ENCODE peak calls at places on chromosomes 5 and 9, in six cellular contexts. One of them, this sample, is unnamed.

GRCh38 chr9:71710856-71711255 is 57.5 kb downstream of the CEMIP2 start:
- DNase-seq in K562: no peak
- DNase-seq in OCI-LY7: no peak
- DNase-seq in mammary epithelial cell: peak
- DNase-seq in H1: no peak
- DNase-seq in transverse colon: no peak
- DNase-seq in this sample: no peak

GRCh38 chr9:98778711-98779530 is 17.4 kb downstream of the ANKS6 start:
- DNase-seq in K562: no peak
- DNase-seq in OCI-LY7: no peak
- DNase-seq in mammary epithelial cell: no peak
- DNase-seq in H1: no peak
- DNase-seq in transverse colon: no peak
- DNase-seq in this sample: no peak

GRCh38 chr9:134699343-134699740 is 57.7 kb downstream of the COL5A1 start:
- DNase-seq in K562: no peak
- DNase-seq in OCI-LY7: no peak
- DNase-seq in mammary epithelial cell: no peak
- DNase-seq in H1: no peak
- DNase-seq in transverse colon: no peak
- DNase-seq in this sample: no peak

GRCh38 chr9:28163619-28164018 is 590.3 kb upstream of the C9orf72 start:
- DNase-seq in K562: no peak
- DNase-seq in OCI-LY7: no peak
- DNase-seq in mammary epithelial cell: peak
- DNase-seq in H1: no peak
- DNase-seq in transverse colon: no peak
- DNase-seq in this sample: no peak

GRCh38 chr5:102528600-102528999 is 29.8 kb upstream of the SLCO6A1 start:
- DNase-seq in K562: no peak
- DNase-seq in OCI-LY7: no peak
- DNase-seq in mammary epithelial cell: no peak
- DNase-seq in H1: no peak
- DNase-seq in transverse colon: no peak
- DNase-seq in this sample: no peak

GRCh38 chr5:98749046-98749445 is 24.4 kb upstream of the RGMB start:
- DNase-seq in K562: no peak
- DNase-seq in OCI-LY7: no peak
- DNase-seq in mammary epithelial cell: no peak
- DNase-seq in H1: no peak
- DNase-seq in transverse colon: no peak
- DNase-seq in this sample: no peak

GRCh38 chr5:10441083-10441991 is at the start of gene ROPN1L:
- DNase-seq in K562: peak
- DNase-seq in OCI-LY7: peak
- DNase-seq in mammary epithelial cell: peak
- DNase-seq in H1: peak
- DNase-seq in transverse colon: peak
- DNase-seq in this sample: peak

GRCh38 chr5:76867827-76868693 is 18.2 kb downstream of the S100Z start:
- DNase-seq in K562: peak
- DNase-seq in OCI-LY7: peak
- DNase-seq in mammary epithelial cell: peak
- DNase-seq in H1: peak
- DNase-seq in transverse colon: peak
- DNase-seq in this sample: peak

GRCh38 chr9:131010482-131011273 is 1.7 kb downstream of the LAMC3 start:
- DNase-seq in K562: peak
- DNase-seq in OCI-LY7: no peak
- DNase-seq in mammary epithelial cell: no peak
- DNase-seq in H1: no peak
- DNase-seq in transverse colon: no peak
- DNase-seq in this sample: no peak

GRCh38 chr5:21791304-21791703 is 1061.8 kb downstream of the CDH12 start:
- DNase-seq in K562: no peak
- DNase-seq in OCI-LY7: no peak
- DNase-seq in mammary epithelial cell: no peak
- DNase-seq in H1: no peak
- DNase-seq in transverse colon: no peak
- DNase-seq in this sample: no peak

GRCh38 chr5:80761176-80761575 is 106.4 kb upstream of the DHFR start:
- DNase-seq in K562: peak
- DNase-seq in OCI-LY7: no peak
- DNase-seq in mammary epithelial cell: no peak
- DNase-seq in H1: no peak
- DNase-seq in transverse colon: no peak
- DNase-seq in this sample: no peak

GRCh38 chr5:141351591-141351990 is 1.7 kb downstream of the PCDHGB1 start:
- DNase-seq in K562: no peak
- DNase-seq in OCI-LY7: no peak
- DNase-seq in mammary epithelial cell: no peak
- DNase-seq in H1: no peak
- DNase-seq in transverse colon: no peak
- DNase-seq in this sample: no peak

GRCh38 chr9:14277202-14277601 is 36.7 kb downstream of the NFIB start:
- DNase-seq in K562: no peak
- DNase-seq in OCI-LY7: no peak
- DNase-seq in mammary epithelial cell: peak
- DNase-seq in H1: no peak
- DNase-seq in transverse colon: no peak
- DNase-seq in this sample: peak

GRCh38 chr9:120402741-120403542 is 177.0 kb downstream of the CDK5RAP2 start:
- DNase-seq in K562: peak
- DNase-seq in OCI-LY7: no peak
- DNase-seq in mammary epithelial cell: peak
- DNase-seq in H1: no peak
- DNase-seq in transverse colon: no peak
- DNase-seq in this sample: peak

GRCh38 chr9:98056403-98057094 is at the start of gene NANS:
- DNase-seq in K562: peak
- DNase-seq in OCI-LY7: peak
- DNase-seq in mammary epithelial cell: peak
- DNase-seq in H1: peak
- DNase-seq in transverse colon: peak
- DNase-seq in this sample: peak

GRCh38 chr9:112945620-112946208 is 55.0 kb upstream of the SLC46A2 start:
- DNase-seq in K562: peak
- DNase-seq in OCI-LY7: no peak
- DNase-seq in mammary epithelial cell: no peak
- DNase-seq in H1: peak
- DNase-seq in transverse colon: peak
- DNase-seq in this sample: no peak

GRCh38 chr5:170248635-170249227 is 15.9 kb downstream of the C5orf58 start:
- DNase-seq in K562: no peak
- DNase-seq in OCI-LY7: no peak
- DNase-seq in mammary epithelial cell: peak
- DNase-seq in H1: no peak
- DNase-seq in transverse colon: no peak
- DNase-seq in this sample: no peak

GRCh38 chr9:133404440-133405002 is 13.3 kb downstream of the REXO4 start:
- DNase-seq in K562: no peak
- DNase-seq in OCI-LY7: no peak
- DNase-seq in mammary epithelial cell: no peak
- DNase-seq in H1: no peak
- DNase-seq in transverse colon: no peak
- DNase-seq in this sample: no peak

GRCh38 chr5:78727786-78728761 is 79.5 kb upstream of the LHFPL2 start:
- DNase-seq in K562: no peak
- DNase-seq in OCI-LY7: peak
- DNase-seq in mammary epithelial cell: no peak
- DNase-seq in H1: no peak
- DNase-seq in transverse colon: peak
- DNase-seq in this sample: no peak

GRCh38 chr9:134669556-134669955 is 28.0 kb downstream of the COL5A1 start:
- DNase-seq in K562: no peak
- DNase-seq in OCI-LY7: no peak
- DNase-seq in mammary epithelial cell: no peak
- DNase-seq in H1: no peak
- DNase-seq in transverse colon: no peak
- DNase-seq in this sample: no peak

GRCh38 chr5:177426566-177427210 is at the start of gene GRK6:
- DNase-seq in K562: peak
- DNase-seq in OCI-LY7: peak
- DNase-seq in mammary epithelial cell: peak
- DNase-seq in H1: no peak
- DNase-seq in transverse colon: peak
- DNase-seq in this sample: peak

GRCh38 chr9:80509358-80509757 is 937.6 kb downstream of the TLE4 start:
- DNase-seq in K562: no peak
- DNase-seq in OCI-LY7: no peak
- DNase-seq in mammary epithelial cell: no peak
- DNase-seq in H1: no peak
- DNase-seq in transverse colon: no peak
- DNase-seq in this sample: no peak

GRCh38 chr5:759781-760362 is 24.7 kb downstream of the ZDHHC11B start:
- DNase-seq in K562: peak
- DNase-seq in OCI-LY7: no peak
- DNase-seq in mammary epithelial cell: no peak
- DNase-seq in H1: no peak
- DNase-seq in transverse colon: no peak
- DNase-seq in this sample: no peak

GRCh38 chr5:150174285-150174684 is 7.7 kb downstream of the CDX1 start:
- DNase-seq in K562: no peak
- DNase-seq in OCI-LY7: no peak
- DNase-seq in mammary epithelial cell: no peak
- DNase-seq in H1: no peak
- DNase-seq in transverse colon: no peak
- DNase-seq in this sample: no peak

GRCh38 chr5:73694089-73694488 is 68.1 kb downstream of the ARHGEF28 start:
- DNase-seq in K562: no peak
- DNase-seq in OCI-LY7: no peak
- DNase-seq in mammary epithelial cell: no peak
- DNase-seq in H1: no peak
- DNase-seq in transverse colon: no peak
- DNase-seq in this sample: no peak

GRCh38 chr9:136881691-136882108 is 4.6 kb upstream of the TRAF2 start:
- DNase-seq in K562: no peak
- DNase-seq in OCI-LY7: peak
- DNase-seq in mammary epithelial cell: peak
- DNase-seq in H1: no peak
- DNase-seq in transverse colon: peak
- DNase-seq in this sample: no peak

GRCh38 chr5:144205141-144205551 is 34.5 kb downstream of the KCTD16 start:
- DNase-seq in K562: no peak
- DNase-seq in OCI-LY7: no peak
- DNase-seq in mammary epithelial cell: no peak
- DNase-seq in H1: no peak
- DNase-seq in transverse colon: no peak
- DNase-seq in this sample: no peak

GRCh38 chr5:113524927-113525326 is 11.4 kb downstream of the YTHDC2 start:
- DNase-seq in K562: no peak
- DNase-seq in OCI-LY7: peak
- DNase-seq in mammary epithelial cell: no peak
- DNase-seq in H1: no peak
- DNase-seq in transverse colon: no peak
- DNase-seq in this sample: no peak

GRCh38 chr9:131238402-131239021 is 37.8 kb downstream of the FAM78A start:
- DNase-seq in K562: no peak
- DNase-seq in OCI-LY7: no peak
- DNase-seq in mammary epithelial cell: no peak
- DNase-seq in H1: no peak
- DNase-seq in transverse colon: no peak
- DNase-seq in this sample: no peak

GRCh38 chr5:107670028-107670926 is 460 bp downstream of the EFNA5 start:
- DNase-seq in K562: no peak
- DNase-seq in OCI-LY7: no peak
- DNase-seq in mammary epithelial cell: peak
- DNase-seq in H1: no peak
- DNase-seq in transverse colon: peak
- DNase-seq in this sample: peak
- TF ChIP-seq CTCF in K562: no peak
- TF ChIP-seq CTCF in OCI-LY7: no peak
- TF ChIP-seq CTCF in mammary epithelial cell: no peak
- TF ChIP-seq CTCF in H1: no peak
- TF ChIP-seq CTCF in transverse colon: no peak
- TF ChIP-seq CTCF in this sample: peak

GRCh38 chr5:181187500-181188213 is 17.3 kb downstream of the TRIM7 start:
- DNase-seq in K562: peak
- DNase-seq in OCI-LY7: peak
- DNase-seq in mammary epithelial cell: peak
- DNase-seq in H1: no peak
- DNase-seq in transverse colon: peak
- DNase-seq in this sample: peak

GRCh38 chr5:181186022-181186421 is 19.0 kb downstream of the TRIM7 start:
- DNase-seq in K562: no peak
- DNase-seq in OCI-LY7: no peak
- DNase-seq in mammary epithelial cell: no peak
- DNase-seq in H1: no peak
- DNase-seq in transverse colon: no peak
- DNase-seq in this sample: no peak

GRCh38 chr5:181185560-181185959 is 19.4 kb downstream of the TRIM7 start:
- DNase-seq in K562: no peak
- DNase-seq in OCI-LY7: no peak
- DNase-seq in mammary epithelial cell: no peak
- DNase-seq in H1: no peak
- DNase-seq in transverse colon: no peak
- DNase-seq in this sample: no peak

GRCh38 chr5:181188700-181189362 is 16.2 kb downstream of the TRIM7 start:
- DNase-seq in K562: no peak
- DNase-seq in OCI-LY7: peak
- DNase-seq in mammary epithelial cell: peak
- DNase-seq in H1: no peak
- DNase-seq in transverse colon: peak
- DNase-seq in this sample: no peak

GRCh38 chr5:181186902-181187499 is 18.0 kb downstream of the TRIM7 start:
- DNase-seq in K562: no peak
- DNase-seq in OCI-LY7: peak
- DNase-seq in mammary epithelial cell: no peak
- DNase-seq in H1: no peak
- DNase-seq in transverse colon: no peak
- DNase-seq in this sample: no peak
- H3K27ac ChIP-seq in K562: peak
- H3K27ac ChIP-seq in OCI-LY7: peak
- H3K27ac ChIP-seq in mammary epithelial cell: no peak
- H3K27ac ChIP-seq in H1: no peak
- H3K27ac ChIP-seq in transverse colon: peak
- H3K27ac ChIP-seq in this sample: peak

DNA sequence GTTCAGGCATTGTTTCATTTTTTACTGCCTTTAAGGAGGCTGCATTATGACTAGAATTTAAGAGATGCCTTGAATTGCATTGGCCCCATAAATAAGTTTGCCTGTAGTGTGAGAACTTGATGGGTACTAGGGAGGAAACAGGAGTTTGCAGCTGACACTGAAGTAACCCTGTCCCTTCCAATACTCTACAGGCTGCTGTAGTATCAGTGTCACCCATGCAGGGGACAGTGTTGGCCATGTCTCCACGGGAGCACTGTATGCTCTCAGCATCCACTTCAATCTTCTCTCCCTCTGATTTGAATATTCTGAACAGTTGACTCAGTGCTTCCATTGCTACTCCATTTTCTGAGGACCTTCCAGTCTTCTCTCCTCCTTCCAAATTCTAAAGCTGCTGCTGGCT is 11.4 kb upstream of the IFNA14 start:
- DNase-seq in K562: no peak
- DNase-seq in OCI-LY7: no peak
- DNase-seq in mammary epithelial cell: no peak
- DNase-seq in H1: no peak
- DNase-seq in transverse colon: no peak
- DNase-seq in this sample: no peak
- TF ChIP-seq CTCF in K562: no peak
- TF ChIP-seq CTCF in OCI-LY7: no peak
- TF ChIP-seq CTCF in mammary epithelial cell: no peak
- TF ChIP-seq CTCF in H1: no peak
- TF ChIP-seq CTCF in transverse colon: no peak
- TF ChIP-seq CTCF in this sample: no peak

GRCh38 chr5:147504001-147504400 is 5.9 kb downstream of the DPYSL3 start:
- DNase-seq in K562: no peak
- DNase-seq in OCI-LY7: no peak
- DNase-seq in mammary epithelial cell: no peak
- DNase-seq in H1: no peak
- DNase-seq in transverse colon: no peak
- DNase-seq in this sample: no peak
- H3K27ac ChIP-seq in K562: no peak
- H3K27ac ChIP-seq in OCI-LY7: no peak
- H3K27ac ChIP-seq in mammary epithelial cell: no peak
- H3K27ac ChIP-seq in H1: no peak
- H3K27ac ChIP-seq in transverse colon: peak
- H3K27ac ChIP-seq in this sample: no peak

This sample was measured in RWPE1.